ENCODE peak calls at places on chromosomes 12 and 14, in eight cellular contexts. One of them, this sample, is unnamed.

GRCh38 chr12:10634427-10634826 is 21.0 kb upstream of the MAGOHB start:
- DNase-seq in GOT3: no peak
- DNase-seq in EH: peak
- DNase-seq in activated CD4-positive, alpha-beta T cell treated with anti-CD3 and anti-CD28 coated beads, Interleukin-2, amount 10 ng/mL, durations not matched to agents 7 days and 5 days: no peak
- DNase-seq in CD8-positive, alpha-beta memory T cell: no peak
- DNase-seq in substantia nigra: no peak
- DNase-seq in activated CD8-positive, alpha-beta memory T cell treated with anti-CD3 and anti-CD28 coated beads for 1 hour: no peak
- DNase-seq in lung microvascular endothelial cell: no peak
- DNase-seq in this sample: no peak

GRCh38 chr12:5317556-5317955 is 114.4 kb upstream of the NTF3 start:
- DNase-seq in activated CD8-positive, alpha-beta memory T cell treated with anti-CD3 and anti-CD28 coated beads for 1 hour: no peak
- DNase-seq in CD8-positive, alpha-beta memory T cell: no peak
- DNase-seq in substantia nigra: no peak
- DNase-seq in activated CD4-positive, alpha-beta T cell treated with anti-CD3 and anti-CD28 coated beads, Interleukin-2, amount 10 ng/mL, durations not matched to agents 7 days and 5 days: no peak
- DNase-seq in EH: peak
- DNase-seq in lung microvascular endothelial cell: no peak
- DNase-seq in GOT3: no peak
- DNase-seq in this sample: no peak

GRCh38 chr14:92386637-92387036 is 63.7 kb downstream of the SLC24A4 start:
- DNase-seq in CD8-positive, alpha-beta memory T cell: no peak
- DNase-seq in activated CD4-positive, alpha-beta T cell treated with anti-CD3 and anti-CD28 coated beads, Interleukin-2, amount 10 ng/mL, durations not matched to agents 7 days and 5 days: no peak
- DNase-seq in EH: no peak
- DNase-seq in lung microvascular endothelial cell: no peak
- DNase-seq in GOT3: no peak
- DNase-seq in activated CD8-positive, alpha-beta memory T cell treated with anti-CD3 and anti-CD28 coated beads for 1 hour: no peak
- DNase-seq in substantia nigra: no peak
- DNase-seq in this sample: no peak

GRCh38 chr12:2387051-2387834 is 334.5 kb downstream of the CACNA1C start:
- DNase-seq in substantia nigra: no peak
- DNase-seq in CD8-positive, alpha-beta memory T cell: no peak
- DNase-seq in activated CD4-positive, alpha-beta T cell treated with anti-CD3 and anti-CD28 coated beads, Interleukin-2, amount 10 ng/mL, durations not matched to agents 7 days and 5 days: no peak
- DNase-seq in lung microvascular endothelial cell: no peak
- DNase-seq in GOT3: no peak
- DNase-seq in activated CD8-positive, alpha-beta memory T cell treated with anti-CD3 and anti-CD28 coated beads for 1 hour: no peak
- DNase-seq in EH: peak
- DNase-seq in this sample: no peak

GRCh38 chr14:35414365-35414764 is 9.8 kb upstream of the NFKBIA start:
- DNase-seq in substantia nigra: no peak
- DNase-seq in CD8-positive, alpha-beta memory T cell: no peak
- DNase-seq in GOT3: no peak
- DNase-seq in EH: peak
- DNase-seq in activated CD8-positive, alpha-beta memory T cell treated with anti-CD3 and anti-CD28 coated beads for 1 hour: no peak
- DNase-seq in activated CD4-positive, alpha-beta T cell treated with anti-CD3 and anti-CD28 coated beads, Interleukin-2, amount 10 ng/mL, durations not matched to agents 7 days and 5 days: no peak
- DNase-seq in lung microvascular endothelial cell: peak
- DNase-seq in this sample: no peak

GRCh38 chr12:49088932-49089330 is 5.7 kb downstream of the DHH start:
- DNase-seq in activated CD8-positive, alpha-beta memory T cell treated with anti-CD3 and anti-CD28 coated beads for 1 hour: no peak
- DNase-seq in substantia nigra: no peak
- DNase-seq in CD8-positive, alpha-beta memory T cell: no peak
- DNase-seq in EH: no peak
- DNase-seq in lung microvascular endothelial cell: no peak
- DNase-seq in GOT3: no peak
- DNase-seq in activated CD4-positive, alpha-beta T cell treated with anti-CD3 and anti-CD28 coated beads, Interleukin-2, amount 10 ng/mL, durations not matched to agents 7 days and 5 days: no peak
- DNase-seq in this sample: no peak

GRCh38 chr14:22319526-22320352 is 269.3 kb downstream of the DAD1 start:
- DNase-seq in activated CD4-positive, alpha-beta T cell treated with anti-CD3 and anti-CD28 coated beads, Interleukin-2, amount 10 ng/mL, durations not matched to agents 7 days and 5 days: peak
- DNase-seq in CD8-positive, alpha-beta memory T cell: no peak
- DNase-seq in GOT3: no peak
- DNase-seq in lung microvascular endothelial cell: peak
- DNase-seq in EH: peak
- DNase-seq in substantia nigra: peak
- DNase-seq in activated CD8-positive, alpha-beta memory T cell treated with anti-CD3 and anti-CD28 coated beads for 1 hour: peak
- DNase-seq in this sample: peak

GRCh38 chr14:103775506-103775905 is 59.9 kb downstream of the ZFYVE21 start:
- DNase-seq in EH: no peak
- DNase-seq in activated CD8-positive, alpha-beta memory T cell treated with anti-CD3 and anti-CD28 coated beads for 1 hour: no peak
- DNase-seq in GOT3: no peak
- DNase-seq in CD8-positive, alpha-beta memory T cell: no peak
- DNase-seq in substantia nigra: peak
- DNase-seq in activated CD4-positive, alpha-beta T cell treated with anti-CD3 and anti-CD28 coated beads, Interleukin-2, amount 10 ng/mL, durations not matched to agents 7 days and 5 days: no peak
- DNase-seq in lung microvascular endothelial cell: no peak
- DNase-seq in this sample: no peak

GRCh38 chr14:20755037-20755436 is 9.3 kb downstream of the EDDM3A start:
- DNase-seq in lung microvascular endothelial cell: no peak
- DNase-seq in CD8-positive, alpha-beta memory T cell: no peak
- DNase-seq in activated CD8-positive, alpha-beta memory T cell treated with anti-CD3 and anti-CD28 coated beads for 1 hour: no peak
- DNase-seq in substantia nigra: no peak
- DNase-seq in activated CD4-positive, alpha-beta T cell treated with anti-CD3 and anti-CD28 coated beads, Interleukin-2, amount 10 ng/mL, durations not matched to agents 7 days and 5 days: no peak
- DNase-seq in GOT3: no peak
- DNase-seq in EH: no peak
- DNase-seq in this sample: no peak

GRCh38 chr12:123106640-123107359 is 44.1 kb downstream of the PITPNM2 start:
- DNase-seq in activated CD8-positive, alpha-beta memory T cell treated with anti-CD3 and anti-CD28 coated beads for 1 hour: peak
- DNase-seq in CD8-positive, alpha-beta memory T cell: peak
- DNase-seq in substantia nigra: no peak
- DNase-seq in EH: no peak
- DNase-seq in GOT3: no peak
- DNase-seq in activated CD4-positive, alpha-beta T cell treated with anti-CD3 and anti-CD28 coated beads, Interleukin-2, amount 10 ng/mL, durations not matched to agents 7 days and 5 days: peak
- DNase-seq in lung microvascular endothelial cell: peak
- DNase-seq in this sample: no peak

GRCh38 chr12:115802767-115803166 is 474.7 kb downstream of the MED13L start:
- DNase-seq in lung microvascular endothelial cell: no peak
- DNase-seq in activated CD8-positive, alpha-beta memory T cell treated with anti-CD3 and anti-CD28 coated beads for 1 hour: no peak
- DNase-seq in activated CD4-positive, alpha-beta T cell treated with anti-CD3 and anti-CD28 coated beads, Interleukin-2, amount 10 ng/mL, durations not matched to agents 7 days and 5 days: no peak
- DNase-seq in CD8-positive, alpha-beta memory T cell: no peak
- DNase-seq in substantia nigra: no peak
- DNase-seq in GOT3: no peak
- DNase-seq in EH: no peak
- DNase-seq in this sample: no peak

GRCh38 chr14:99996951-99997571 is 68.2 kb upstream of the EVL start:
- DNase-seq in CD8-positive, alpha-beta memory T cell: no peak
- DNase-seq in activated CD8-positive, alpha-beta memory T cell treated with anti-CD3 and anti-CD28 coated beads for 1 hour: no peak
- DNase-seq in substantia nigra: no peak
- DNase-seq in EH: peak
- DNase-seq in GOT3: no peak
- DNase-seq in activated CD4-positive, alpha-beta T cell treated with anti-CD3 and anti-CD28 coated beads, Interleukin-2, amount 10 ng/mL, durations not matched to agents 7 days and 5 days: no peak
- DNase-seq in lung microvascular endothelial cell: no peak
- DNase-seq in this sample: no peak

GRCh38 chr14:100621806-100622205 is 34.6 kb upstream of the BEGAIN start:
- DNase-seq in lung microvascular endothelial cell: no peak
- DNase-seq in activated CD4-positive, alpha-beta T cell treated with anti-CD3 and anti-CD28 coated beads, Interleukin-2, amount 10 ng/mL, durations not matched to agents 7 days and 5 days: no peak
- DNase-seq in activated CD8-positive, alpha-beta memory T cell treated with anti-CD3 and anti-CD28 coated beads for 1 hour: no peak
- DNase-seq in GOT3: no peak
- DNase-seq in EH: no peak
- DNase-seq in CD8-positive, alpha-beta memory T cell: no peak
- DNase-seq in substantia nigra: no peak
- DNase-seq in this sample: peak

GRCh38 chr14:76924363-76925151 is 98.3 kb downstream of the LRRC74A start:
- DNase-seq in GOT3: no peak
- DNase-seq in lung microvascular endothelial cell: peak
- DNase-seq in activated CD8-positive, alpha-beta memory T cell treated with anti-CD3 and anti-CD28 coated beads for 1 hour: no peak
- DNase-seq in substantia nigra: peak
- DNase-seq in activated CD4-positive, alpha-beta T cell treated with anti-CD3 and anti-CD28 coated beads, Interleukin-2, amount 10 ng/mL, durations not matched to agents 7 days and 5 days: peak
- DNase-seq in CD8-positive, alpha-beta memory T cell: no peak
- DNase-seq in EH: no peak
- DNase-seq in this sample: peak

GRCh38 chr12:95796982-95797289 is 6.4 kb upstream of the NTN4 start:
- DNase-seq in CD8-positive, alpha-beta memory T cell: no peak
- DNase-seq in lung microvascular endothelial cell: no peak
- DNase-seq in GOT3: no peak
- DNase-seq in EH: peak
- DNase-seq in activated CD4-positive, alpha-beta T cell treated with anti-CD3 and anti-CD28 coated beads, Interleukin-2, amount 10 ng/mL, durations not matched to agents 7 days and 5 days: no peak
- DNase-seq in activated CD8-positive, alpha-beta memory T cell treated with anti-CD3 and anti-CD28 coated beads for 1 hour: no peak
- DNase-seq in substantia nigra: no peak
- DNase-seq in this sample: no peak

GRCh38 chr14:36513012-36513420 is 7.0 kb downstream of the NKX2-1 start:
- DNase-seq in EH: no peak
- DNase-seq in GOT3: no peak
- DNase-seq in CD8-positive, alpha-beta memory T cell: no peak
- DNase-seq in activated CD4-positive, alpha-beta T cell treated with anti-CD3 and anti-CD28 coated beads, Interleukin-2, amount 10 ng/mL, durations not matched to agents 7 days and 5 days: no peak
- DNase-seq in activated CD8-positive, alpha-beta memory T cell treated with anti-CD3 and anti-CD28 coated beads for 1 hour: no peak
- DNase-seq in substantia nigra: no peak
- DNase-seq in lung microvascular endothelial cell: no peak
- DNase-seq in this sample: no peak

GRCh38 chr12:29844667-29845066 is 60.9 kb upstream of the TMTC1 start:
- DNase-seq in substantia nigra: no peak
- DNase-seq in CD8-positive, alpha-beta memory T cell: no peak
- DNase-seq in lung microvascular endothelial cell: no peak
- DNase-seq in GOT3: no peak
- DNase-seq in EH: no peak
- DNase-seq in activated CD4-positive, alpha-beta T cell treated with anti-CD3 and anti-CD28 coated beads, Interleukin-2, amount 10 ng/mL, durations not matched to agents 7 days and 5 days: no peak
- DNase-seq in activated CD8-positive, alpha-beta memory T cell treated with anti-CD3 and anti-CD28 coated beads for 1 hour: no peak
- DNase-seq in this sample: no peak

GRCh38 chr14:56075301-56075700 is 42.9 kb upstream of the PELI2 start:
- DNase-seq in lung microvascular endothelial cell: no peak
- DNase-seq in EH: no peak
- DNase-seq in substantia nigra: no peak
- DNase-seq in GOT3: no peak
- DNase-seq in activated CD4-positive, alpha-beta T cell treated with anti-CD3 and anti-CD28 coated beads, Interleukin-2, amount 10 ng/mL, durations not matched to agents 7 days and 5 days: no peak
- DNase-seq in activated CD8-positive, alpha-beta memory T cell treated with anti-CD3 and anti-CD28 coated beads for 1 hour: no peak
- DNase-seq in CD8-positive, alpha-beta memory T cell: no peak
- DNase-seq in this sample: no peak

GRCh38 chr14:63480599-63480998 is 62.6 kb downstream of the PPP2R5E start:
- DNase-seq in EH: no peak
- DNase-seq in GOT3: no peak
- DNase-seq in activated CD8-positive, alpha-beta memory T cell treated with anti-CD3 and anti-CD28 coated beads for 1 hour: no peak
- DNase-seq in CD8-positive, alpha-beta memory T cell: no peak
- DNase-seq in activated CD4-positive, alpha-beta T cell treated with anti-CD3 and anti-CD28 coated beads, Interleukin-2, amount 10 ng/mL, durations not matched to agents 7 days and 5 days: no peak
- DNase-seq in lung microvascular endothelial cell: no peak
- DNase-seq in substantia nigra: no peak
- DNase-seq in this sample: no peak

GRCh38 chr12:80513211-80513610 is 69.2 kb downstream of the PTPRQ start:
- DNase-seq in substantia nigra: no peak
- DNase-seq in EH: no peak
- DNase-seq in GOT3: no peak
- DNase-seq in activated CD4-positive, alpha-beta T cell treated with anti-CD3 and anti-CD28 coated beads, Interleukin-2, amount 10 ng/mL, durations not matched to agents 7 days and 5 days: no peak
- DNase-seq in lung microvascular endothelial cell: no peak
- DNase-seq in CD8-positive, alpha-beta memory T cell: no peak
- DNase-seq in activated CD8-positive, alpha-beta memory T cell treated with anti-CD3 and anti-CD28 coated beads for 1 hour: no peak
- DNase-seq in this sample: no peak

GRCh38 chr14:93332032-93332852 is 594 bp downstream of the BTBD7 start:
- DNase-seq in EH: peak
- DNase-seq in activated CD8-positive, alpha-beta memory T cell treated with anti-CD3 and anti-CD28 coated beads for 1 hour: peak
- DNase-seq in CD8-positive, alpha-beta memory T cell: peak
- DNase-seq in substantia nigra: peak
- DNase-seq in lung microvascular endothelial cell: peak
- DNase-seq in activated CD4-positive, alpha-beta T cell treated with anti-CD3 and anti-CD28 coated beads, Interleukin-2, amount 10 ng/mL, durations not matched to agents 7 days and 5 days: peak
- DNase-seq in GOT3: no peak
- DNase-seq in this sample: peak

GRCh38 chr14:90818715-90819114 is 2.5 kb upstream of the TTC7B start:
- DNase-seq in activated CD4-positive, alpha-beta T cell treated with anti-CD3 and anti-CD28 coated beads, Interleukin-2, amount 10 ng/mL, durations not matched to agents 7 days and 5 days: no peak
- DNase-seq in CD8-positive, alpha-beta memory T cell: no peak
- DNase-seq in GOT3: no peak
- DNase-seq in substantia nigra: no peak
- DNase-seq in activated CD8-positive, alpha-beta memory T cell treated with anti-CD3 and anti-CD28 coated beads for 1 hour: no peak
- DNase-seq in lung microvascular endothelial cell: no peak
- DNase-seq in EH: no peak
- DNase-seq in this sample: no peak

GRCh38 chr14:89540009-89540829 is 123.2 kb upstream of the FOXN3 start:
- DNase-seq in GOT3: no peak
- DNase-seq in lung microvascular endothelial cell: no peak
- DNase-seq in activated CD4-positive, alpha-beta T cell treated with anti-CD3 and anti-CD28 coated beads, Interleukin-2, amount 10 ng/mL, durations not matched to agents 7 days and 5 days: no peak
- DNase-seq in substantia nigra: no peak
- DNase-seq in CD8-positive, alpha-beta memory T cell: no peak
- DNase-seq in activated CD8-positive, alpha-beta memory T cell treated with anti-CD3 and anti-CD28 coated beads for 1 hour: no peak
- DNase-seq in EH: peak
- DNase-seq in this sample: no peak

GRCh38 chr12:47942327-47943230 is 20.8 kb upstream of the TMEM106C start:
- DNase-seq in substantia nigra: no peak
- DNase-seq in GOT3: no peak
- DNase-seq in activated CD4-positive, alpha-beta T cell treated with anti-CD3 and anti-CD28 coated beads, Interleukin-2, amount 10 ng/mL, durations not matched to agents 7 days and 5 days: peak
- DNase-seq in CD8-positive, alpha-beta memory T cell: peak
- DNase-seq in EH: no peak
- DNase-seq in lung microvascular endothelial cell: peak
- DNase-seq in activated CD8-positive, alpha-beta memory T cell treated with anti-CD3 and anti-CD28 coated beads for 1 hour: peak
- DNase-seq in this sample: peak

GRCh38 chr14:71287567-71287966 is 380.3 kb downstream of the PCNX1 start:
- DNase-seq in substantia nigra: no peak
- DNase-seq in EH: no peak
- DNase-seq in activated CD8-positive, alpha-beta memory T cell treated with anti-CD3 and anti-CD28 coated beads for 1 hour: no peak
- DNase-seq in CD8-positive, alpha-beta memory T cell: no peak
- DNase-seq in GOT3: no peak
- DNase-seq in lung microvascular endothelial cell: no peak
- DNase-seq in activated CD4-positive, alpha-beta T cell treated with anti-CD3 and anti-CD28 coated beads, Interleukin-2, amount 10 ng/mL, durations not matched to agents 7 days and 5 days: no peak
- DNase-seq in this sample: no peak

GRCh38 chr12:130266751-130267150 is 70.9 kb upstream of the PIWIL1 start:
- DNase-seq in EH: no peak
- DNase-seq in CD8-positive, alpha-beta memory T cell: no peak
- DNase-seq in lung microvascular endothelial cell: peak
- DNase-seq in activated CD4-positive, alpha-beta T cell treated with anti-CD3 and anti-CD28 coated beads, Interleukin-2, amount 10 ng/mL, durations not matched to agents 7 days and 5 days: no peak
- DNase-seq in activated CD8-positive, alpha-beta memory T cell treated with anti-CD3 and anti-CD28 coated beads for 1 hour: no peak
- DNase-seq in GOT3: no peak
- DNase-seq in substantia nigra: no peak
- DNase-seq in this sample: no peak

GRCh38 chr12:77615331-77615730 is 215.4 kb upstream of the NAV3 start:
- DNase-seq in substantia nigra: no peak
- DNase-seq in lung microvascular endothelial cell: peak
- DNase-seq in EH: peak
- DNase-seq in activated CD8-positive, alpha-beta memory T cell treated with anti-CD3 and anti-CD28 coated beads for 1 hour: no peak
- DNase-seq in GOT3: no peak
- DNase-seq in activated CD4-positive, alpha-beta T cell treated with anti-CD3 and anti-CD28 coated beads, Interleukin-2, amount 10 ng/mL, durations not matched to agents 7 days and 5 days: no peak
- DNase-seq in CD8-positive, alpha-beta memory T cell: no peak
- DNase-seq in this sample: no peak

GRCh38 chr12:101414533-101415119 is 7.1 kb upstream of the ARL1 start:
- DNase-seq in EH: peak
- DNase-seq in activated CD8-positive, alpha-beta memory T cell treated with anti-CD3 and anti-CD28 coated beads for 1 hour: no peak
- DNase-seq in GOT3: no peak
- DNase-seq in activated CD4-positive, alpha-beta T cell treated with anti-CD3 and anti-CD28 coated beads, Interleukin-2, amount 10 ng/mL, durations not matched to agents 7 days and 5 days: peak
- DNase-seq in CD8-positive, alpha-beta memory T cell: no peak
- DNase-seq in substantia nigra: no peak
- DNase-seq in lung microvascular endothelial cell: peak
- DNase-seq in this sample: no peak

GRCh38 chr14:34059925-34060746 is 109.3 kb upstream of the EGLN3 start:
- DNase-seq in substantia nigra: peak
- DNase-seq in activated CD4-positive, alpha-beta T cell treated with anti-CD3 and anti-CD28 coated beads, Interleukin-2, amount 10 ng/mL, durations not matched to agents 7 days and 5 days: peak
- DNase-seq in lung microvascular endothelial cell: peak
- DNase-seq in CD8-positive, alpha-beta memory T cell: no peak
- DNase-seq in activated CD8-positive, alpha-beta memory T cell treated with anti-CD3 and anti-CD28 coated beads for 1 hour: peak
- DNase-seq in GOT3: no peak
- DNase-seq in EH: peak
- DNase-seq in this sample: peak

GRCh38 chr14:104240426-104241157 is 102.2 kb downstream of the KIF26A start:
- DNase-seq in activated CD4-positive, alpha-beta T cell treated with anti-CD3 and anti-CD28 coated beads, Interleukin-2, amount 10 ng/mL, durations not matched to agents 7 days and 5 days: no peak
- DNase-seq in substantia nigra: no peak
- DNase-seq in CD8-positive, alpha-beta memory T cell: no peak
- DNase-seq in GOT3: no peak
- DNase-seq in lung microvascular endothelial cell: no peak
- DNase-seq in activated CD8-positive, alpha-beta memory T cell treated with anti-CD3 and anti-CD28 coated beads for 1 hour: no peak
- DNase-seq in EH: no peak
- DNase-seq in this sample: no peak

GRCh38 chr12:56721721-56722120 is 3.4 kb downstream of the NACA start:
- DNase-seq in activated CD8-positive, alpha-beta memory T cell treated with anti-CD3 and anti-CD28 coated beads for 1 hour: no peak
- DNase-seq in EH: no peak
- DNase-seq in substantia nigra: no peak
- DNase-seq in GOT3: no peak
- DNase-seq in lung microvascular endothelial cell: no peak
- DNase-seq in activated CD4-positive, alpha-beta T cell treated with anti-CD3 and anti-CD28 coated beads, Interleukin-2, amount 10 ng/mL, durations not matched to agents 7 days and 5 days: no peak
- DNase-seq in CD8-positive, alpha-beta memory T cell: no peak
- DNase-seq in this sample: no peak

GRCh38 chr14:71358209-71358931 is 451.1 kb downstream of the PCNX1 start:
- DNase-seq in activated CD4-positive, alpha-beta T cell treated with anti-CD3 and anti-CD28 coated beads, Interleukin-2, amount 10 ng/mL, durations not matched to agents 7 days and 5 days: no peak
- DNase-seq in CD8-positive, alpha-beta memory T cell: no peak
- DNase-seq in EH: no peak
- DNase-seq in lung microvascular endothelial cell: no peak
- DNase-seq in activated CD8-positive, alpha-beta memory T cell treated with anti-CD3 and anti-CD28 coated beads for 1 hour: no peak
- DNase-seq in GOT3: no peak
- DNase-seq in substantia nigra: no peak
- DNase-seq in this sample: no peak

This sample was measured in sciatic nerve.